ENCODE peak calls at places on chromosomes 12 and 14, in five cellular contexts. One of them, this sample, is unnamed. For H3K4me1 and H3K36me3, the result is how much of the 10 kb centered on the place peaks cover.

GRCh38 chr12:131211279-131211938 is 257.7 kb downstream of the ADGRD1 start:
- DNase-seq in mammary epithelial cell: no peak
- DNase-seq in prostate gland: no peak
- DNase-seq in K562: no peak
- DNase-seq in GM23338: no peak
- DNase-seq in this sample: no peak

GRCh38 chr14:105279642-105280361 is 21.0 kb downstream of the BRF1 start:
- DNase-seq in mammary epithelial cell: no peak
- DNase-seq in prostate gland: no peak
- DNase-seq in K562: no peak
- DNase-seq in GM23338: no peak
- DNase-seq in this sample: no peak

GRCh38 chr14:49868720-49869114 is 16.1 kb upstream of the NEMF start:
- DNase-seq in mammary epithelial cell: no peak
- DNase-seq in prostate gland: no peak
- DNase-seq in K562: no peak
- DNase-seq in GM23338: no peak
- DNase-seq in this sample: peak

GRCh38 chr14:106694638-106695393 is 1168.4 kb downstream of the TMEM121 start:
- DNase-seq in mammary epithelial cell: peak
- DNase-seq in prostate gland: no peak
- DNase-seq in K562: no peak
- DNase-seq in GM23338: peak
- DNase-seq in this sample: no peak

GRCh38 chr14:104559043-104559768 is 20.4 kb upstream of the C14orf180 start:
- DNase-seq in mammary epithelial cell: no peak
- DNase-seq in prostate gland: no peak
- DNase-seq in K562: no peak
- DNase-seq in GM23338: no peak
- DNase-seq in this sample: no peak

GRCh38 chr12:15829255-15829654 is 40.1 kb upstream of the EPS8 start:
- DNase-seq in mammary epithelial cell: no peak
- DNase-seq in prostate gland: no peak
- DNase-seq in K562: no peak
- DNase-seq in GM23338: peak
- DNase-seq in this sample: no peak

GRCh38 chr12:2719405-2719804 is 75.4 kb upstream of the FKBP4 start:
- DNase-seq in mammary epithelial cell: no peak
- DNase-seq in prostate gland: no peak
- DNase-seq in K562: no peak
- DNase-seq in GM23338: no peak
- DNase-seq in this sample: no peak

GRCh38 chr12:123034865-123035264 is 54.4 kb downstream of the ARL6IP4 start:
- DNase-seq in mammary epithelial cell: peak
- DNase-seq in prostate gland: no peak
- DNase-seq in K562: peak
- DNase-seq in GM23338: no peak
- DNase-seq in this sample: no peak

GRCh38 chr12:67915335-67915851 is 73.9 kb upstream of the IFNG-AS1 start:
- DNase-seq in mammary epithelial cell: no peak
- DNase-seq in prostate gland: no peak
- DNase-seq in K562: no peak
- DNase-seq in GM23338: no peak
- DNase-seq in this sample: no peak

GRCh38 chr14:61870163-61870562 is 107.9 kb downstream of the SNAPC1 start:
- DNase-seq in mammary epithelial cell: no peak
- DNase-seq in prostate gland: no peak
- DNase-seq in K562: no peak
- DNase-seq in GM23338: no peak
- DNase-seq in this sample: no peak

GRCh38 chr12:7130791-7131501 is 775 bp downstream of the CLSTN3 start:
- DNase-seq in mammary epithelial cell: no peak
- DNase-seq in prostate gland: peak
- DNase-seq in K562: peak
- DNase-seq in GM23338: peak
- DNase-seq in this sample: peak

GRCh38 chr14:36091096-36091495 is 85.4 kb downstream of the PTCSC3 start:
- DNase-seq in mammary epithelial cell: peak
- DNase-seq in prostate gland: no peak
- DNase-seq in K562: peak
- DNase-seq in GM23338: no peak
- DNase-seq in this sample: no peak

GRCh38 chr14:94373708-94374107 is 14.7 kb downstream of the SERPINA1 start:
- DNase-seq in mammary epithelial cell: peak
- DNase-seq in prostate gland: no peak
- DNase-seq in K562: no peak
- DNase-seq in GM23338: no peak
- DNase-seq in this sample: no peak

GRCh38 chr14:81562818-81563217 is 29.2 kb upstream of the SEL1L start:
- DNase-seq in mammary epithelial cell: no peak
- DNase-seq in prostate gland: no peak
- DNase-seq in K562: no peak
- DNase-seq in GM23338: peak
- DNase-seq in this sample: no peak

GRCh38 chr12:54280401-54281260 is at the start of gene HNRNPA1:
- DNase-seq in mammary epithelial cell: peak
- DNase-seq in prostate gland: peak
- DNase-seq in K562: peak
- DNase-seq in GM23338: peak
- DNase-seq in this sample: peak

GRCh38 chr12:54279632-54280400 is at the start of gene CBX5:
- DNase-seq in mammary epithelial cell: peak
- DNase-seq in prostate gland: peak
- DNase-seq in K562: peak
- DNase-seq in GM23338: peak
- DNase-seq in this sample: peak

GRCh38 chr12:54286042-54286931 is 5.8 kb downstream of the HNRNPA1 start:
- DNase-seq in mammary epithelial cell: peak
- DNase-seq in prostate gland: peak
- DNase-seq in K562: peak
- DNase-seq in GM23338: peak
- DNase-seq in this sample: no peak

GRCh38 chr12:54285150-54286041 is 4.9 kb downstream of the HNRNPA1 start:
- DNase-seq in mammary epithelial cell: no peak
- DNase-seq in prostate gland: no peak
- DNase-seq in K562: no peak
- DNase-seq in GM23338: no peak
- DNase-seq in this sample: no peak

DNA sequence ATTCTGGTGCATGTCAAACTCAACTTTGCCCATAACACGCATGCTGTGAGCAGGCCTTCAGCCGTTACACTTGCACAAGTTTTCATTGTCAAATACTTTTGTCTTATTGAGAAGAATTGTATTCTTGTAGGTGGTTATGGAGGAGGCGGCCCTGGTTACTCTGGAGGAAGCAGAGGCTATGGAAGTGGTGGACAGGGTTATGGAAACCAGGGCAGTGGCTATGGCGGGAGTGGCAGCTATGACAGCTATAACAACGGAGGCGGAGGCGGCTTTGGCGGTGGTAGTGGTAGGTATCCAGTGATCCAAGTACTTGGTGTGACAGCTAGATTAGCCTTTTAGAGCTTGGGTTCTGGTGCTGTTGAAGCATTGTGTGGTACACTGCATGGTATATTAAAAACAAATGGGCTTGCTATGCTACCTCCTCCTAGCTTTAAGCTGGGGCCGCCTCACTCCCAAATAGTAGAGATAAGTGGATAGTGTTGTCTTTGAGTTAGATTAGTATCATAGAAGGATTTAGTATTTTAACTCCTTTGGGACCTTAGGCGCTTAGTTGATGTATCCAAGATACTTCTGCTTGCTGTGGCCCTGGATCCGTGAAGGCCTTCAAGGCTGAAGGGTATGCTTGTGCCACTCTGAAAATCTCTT is 2.5 kb downstream of the HNRNPA1 start:
- DNase-seq in mammary epithelial cell: no peak
- DNase-seq in prostate gland: no peak
- DNase-seq in K562: peak
- DNase-seq in GM23338: no peak
- DNase-seq in this sample: no peak
- H3K4me1 ChIP-seq in mammary epithelial cell: under half
- H3K4me1 ChIP-seq in prostate gland: under half
- H3K4me1 ChIP-seq in K562: under half
- H3K4me1 ChIP-seq in GM23338: under half
- H3K4me1 ChIP-seq in this sample: under half

GRCh38 chr12:47586952-47587669 is 118.7 kb downstream of the RPAP3 start:
- DNase-seq in mammary epithelial cell: no peak
- DNase-seq in prostate gland: no peak
- DNase-seq in K562: no peak
- DNase-seq in GM23338: no peak
- DNase-seq in this sample: no peak
- H3K36me3 ChIP-seq in mammary epithelial cell: under half
- H3K36me3 ChIP-seq in prostate gland: under half
- H3K36me3 ChIP-seq in K562: under half
- H3K36me3 ChIP-seq in GM23338: under half
- H3K36me3 ChIP-seq in this sample: under half

GRCh38 chr14:100391777-100392176 is 68.6 kb downstream of the SLC25A47 start:
- DNase-seq in mammary epithelial cell: no peak
- DNase-seq in prostate gland: no peak
- DNase-seq in K562: no peak
- DNase-seq in GM23338: no peak
- DNase-seq in this sample: no peak
- H3K4me1 ChIP-seq in mammary epithelial cell: under half
- H3K4me1 ChIP-seq in prostate gland: under half
- H3K4me1 ChIP-seq in K562: under half
- H3K4me1 ChIP-seq in GM23338: under half
- H3K4me1 ChIP-seq in this sample: under half

GRCh38 chr12:124442772-124443445 is 124.5 kb downstream of the NCOR2 start:
- DNase-seq in mammary epithelial cell: no peak
- DNase-seq in prostate gland: no peak
- DNase-seq in K562: no peak
- DNase-seq in GM23338: no peak
- DNase-seq in this sample: no peak

GRCh38 chr12:124442281-124442680 is 125.1 kb downstream of the NCOR2 start:
- DNase-seq in mammary epithelial cell: no peak
- DNase-seq in prostate gland: no peak
- DNase-seq in K562: no peak
- DNase-seq in GM23338: no peak
- DNase-seq in this sample: no peak

GRCh38 chr12:124445121-124445718 is 122.2 kb downstream of the NCOR2 start:
- DNase-seq in mammary epithelial cell: no peak
- DNase-seq in prostate gland: no peak
- DNase-seq in K562: no peak
- DNase-seq in GM23338: no peak
- DNase-seq in this sample: no peak

GRCh38 chr12:124445826-124446225 is 121.6 kb downstream of the NCOR2 start:
- DNase-seq in mammary epithelial cell: no peak
- DNase-seq in prostate gland: no peak
- DNase-seq in K562: no peak
- DNase-seq in GM23338: no peak
- DNase-seq in this sample: no peak

GRCh38 chr12:124443929-124444712 is 123.3 kb downstream of the NCOR2 start:
- DNase-seq in mammary epithelial cell: no peak
- DNase-seq in prostate gland: no peak
- DNase-seq in K562: no peak
- DNase-seq in GM23338: no peak
- DNase-seq in this sample: no peak
- H3K36me3 ChIP-seq in mammary epithelial cell: under half
- H3K36me3 ChIP-seq in prostate gland: under half
- H3K36me3 ChIP-seq in K562: under half
- H3K36me3 ChIP-seq in GM23338: under half
- H3K36me3 ChIP-seq in this sample: under half

DNA sequence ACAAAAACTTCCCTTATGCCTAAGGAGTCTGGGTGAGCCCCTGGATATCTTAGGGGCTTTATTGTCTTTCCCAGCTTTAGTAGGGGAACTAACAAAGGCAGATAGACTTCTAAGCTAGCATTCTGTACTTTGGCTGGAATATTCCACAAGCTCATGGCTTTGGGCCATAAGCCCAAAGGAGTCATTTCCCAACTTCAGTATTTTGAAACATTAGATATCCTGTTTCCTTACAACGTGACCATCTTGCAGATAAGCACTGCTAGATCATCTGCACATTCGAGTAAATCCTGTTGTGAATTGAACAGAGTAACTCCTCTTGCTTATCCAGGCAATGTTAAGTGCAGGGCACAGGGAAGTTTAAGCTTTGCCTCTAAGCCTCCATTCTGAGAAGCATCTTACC is 70.6 kb upstream of the ACTN1 start:
- DNase-seq in mammary epithelial cell: no peak
- DNase-seq in prostate gland: no peak
- DNase-seq in K562: no peak
- DNase-seq in GM23338: no peak
- DNase-seq in this sample: no peak
- H3K4me1 ChIP-seq in mammary epithelial cell: under half
- H3K4me1 ChIP-seq in prostate gland: under half
- H3K4me1 ChIP-seq in K562: under half
- H3K4me1 ChIP-seq in GM23338: under half
- H3K4me1 ChIP-seq in this sample: under half

DNA sequence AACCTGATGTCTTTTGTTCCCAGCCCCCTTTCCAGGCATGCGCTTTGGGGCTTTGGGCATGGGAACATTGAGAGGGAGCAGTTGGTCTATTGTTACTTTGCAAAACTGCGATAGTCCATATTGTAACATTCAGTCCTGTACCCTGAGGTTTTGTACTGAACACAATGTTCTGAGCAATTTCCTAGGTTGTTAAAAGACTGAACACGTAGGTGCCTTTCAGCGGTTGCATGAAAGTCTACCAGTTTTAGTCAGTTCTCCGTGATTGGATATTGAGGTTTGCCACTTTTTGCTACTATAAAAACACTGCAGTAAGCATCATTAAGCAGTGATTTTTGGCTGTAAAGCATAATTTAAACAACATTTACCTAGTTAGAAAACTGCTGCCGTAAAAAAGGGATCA is 20.1 kb downstream of the NGB start:
- DNase-seq in mammary epithelial cell: no peak
- DNase-seq in prostate gland: no peak
- DNase-seq in K562: no peak
- DNase-seq in GM23338: no peak
- DNase-seq in this sample: no peak
- H3K36me3 ChIP-seq in mammary epithelial cell: under half
- H3K36me3 ChIP-seq in prostate gland: under half
- H3K36me3 ChIP-seq in K562: under half
- H3K36me3 ChIP-seq in GM23338: under half
- H3K36me3 ChIP-seq in this sample: under half

DNA sequence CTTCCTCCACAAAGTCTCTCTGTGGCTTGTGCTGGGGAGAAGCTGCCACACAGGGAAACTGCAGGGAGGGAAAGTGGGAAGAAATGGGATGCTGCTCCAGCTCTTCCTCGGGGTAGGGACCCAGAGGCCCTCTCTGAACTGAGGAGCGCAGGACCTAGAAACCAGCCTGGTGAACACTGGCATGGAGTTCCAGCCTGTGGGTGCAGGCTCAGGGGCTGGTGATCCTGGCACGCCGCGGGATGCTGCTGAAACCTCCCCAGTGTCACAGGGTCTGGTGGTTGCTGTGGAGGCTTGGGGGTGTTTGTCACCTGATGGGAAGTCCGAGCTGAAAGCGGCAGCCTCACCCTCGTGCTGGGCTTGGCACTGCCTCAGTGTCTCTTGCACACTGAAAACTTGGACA is 5.2 kb upstream of the KRT75 start:
- DNase-seq in mammary epithelial cell: no peak
- DNase-seq in prostate gland: no peak
- DNase-seq in K562: no peak
- DNase-seq in GM23338: no peak
- DNase-seq in this sample: no peak
- H3K4me1 ChIP-seq in mammary epithelial cell: half or more
- H3K4me1 ChIP-seq in prostate gland: under half
- H3K4me1 ChIP-seq in K562: under half
- H3K4me1 ChIP-seq in GM23338: under half
- H3K4me1 ChIP-seq in this sample: under half

GRCh38 chr14:72928872-72929271 is 2.6 kb downstream of the DCAF4 start:
- DNase-seq in mammary epithelial cell: no peak
- DNase-seq in prostate gland: no peak
- DNase-seq in K562: no peak
- DNase-seq in GM23338: peak
- DNase-seq in this sample: no peak
- H3K36me3 ChIP-seq in mammary epithelial cell: under half
- H3K36me3 ChIP-seq in prostate gland: under half
- H3K36me3 ChIP-seq in K562: under half
- H3K36me3 ChIP-seq in GM23338: under half
- H3K36me3 ChIP-seq in this sample: under half